ENCODE peak calls at places on chromosomes 2 and 18, in six cellular contexts. I is GM06990, U is adrenal gland, X is HFFc6, J is osteocyte, H is PC-3. Y is an unnamed sample.

GRCh38 chr2:104860141-104860790 is 6.4 kb downstream of the POU3F3 start:
- DNase-seq in I (no peak), J (no peak), H (no peak), U (no peak), X (no peak), Y (no peak)

GRCh38 chr2:38765551-38765950 is 12.5 kb upstream of the GEMIN6 start:
- DNase-seq in X (peak), U (no peak), J (no peak), I (no peak), H (no peak), Y (no peak)

GRCh38 chr2:234839285-234839684 is 112.5 kb upstream of the SH3BP4 start:
- DNase-seq in I (no peak), U (no peak), H (no peak), J (no peak), X (no peak), Y (no peak)

GRCh38 chr2:66814916-66815315 is 380.0 kb downstream of the MEIS1 start:
- DNase-seq in X (no peak), U (no peak), J (no peak), H (no peak), I (no peak), Y (no peak)

GRCh38 chr18:44458777-44459176 is 221.9 kb upstream of the SETBP1 start:
- DNase-seq in U (no peak), J (no peak), X (peak), H (peak), I (no peak), Y (no peak)

GRCh38 chr18:36428431-36429029 is 131.0 kb downstream of the FHOD3 start:
- DNase-seq in U (no peak), X (no peak), J (no peak), H (no peak), I (no peak), Y (no peak)

GRCh38 chr2:28976584-28976983 is 4.5 kb upstream of the TOGARAM2 start:
- DNase-seq in J (no peak), X (peak), I (no peak), H (peak), U (no peak), Y (no peak)

GRCh38 chr18:13279181-13280065 is 60.9 kb downstream of the LDLRAD4 start:
- DNase-seq in U (no peak), H (no peak), J (no peak), X (no peak), I (peak), Y (no peak)

GRCh38 chr2:202848813-202849212 is 22.8 kb downstream of the ICA1L start:
- DNase-seq in I (no peak), J (no peak), X (no peak), U (peak), H (no peak), Y (no peak)

GRCh38 chr2:61478086-61478485 is 7.2 kb upstream of the USP34 start:
- DNase-seq in I (no peak), U (no peak), H (no peak), J (no peak), X (no peak), Y (no peak)

GRCh38 chr2:18301421-18302139 is 258.9 kb downstream of the RDH14 start:
- DNase-seq in I (no peak), J (no peak), U (no peak), H (no peak), X (no peak), Y (no peak)

GRCh38 chr2:129192841-129193253 is 786.6 kb upstream of the RAB6C start:
- DNase-seq in I (no peak), X (no peak), J (no peak), H (no peak), U (no peak), Y (no peak)

GRCh38 chr2:206084870-206085741 is 868 bp downstream of the INO80D start:
- DNase-seq in X (no peak), J (peak), I (peak), U (peak), H (peak), Y (peak)

GRCh38 chr18:76487076-76487475 is 8.0 kb downstream of the ZNF516 start:
- DNase-seq in X (no peak), H (no peak), J (no peak), I (no peak), U (no peak), Y (no peak)

GRCh38 chr2:54470241-54470938 is 14.3 kb downstream of the SPTBN1 start:
- DNase-seq in X (peak), H (no peak), I (no peak), U (no peak), J (no peak), Y (no peak)

GRCh38 chr2:216792222-216793001 is 67.5 kb downstream of the TNP1 start:
- DNase-seq in J (no peak), U (peak), X (peak), I (no peak), H (peak), Y (no peak)

GRCh38 chr2:30078521-30078920 is 68.3 kb upstream of the YPEL5 start:
- DNase-seq in H (no peak), I (no peak), X (peak), U (no peak), J (no peak), Y (no peak)

GRCh38 chr2:96408631-96409542 is 73.3 kb downstream of the NCAPH start:
- DNase-seq in J (no peak), X (no peak), U (peak), I (no peak), H (peak), Y (no peak)

GRCh38 chr2:98013407-98014042 is 17.8 kb upstream of the TMEM131 start:
- DNase-seq in I (peak), X (no peak), J (no peak), H (no peak), U (no peak), Y (no peak)

GRCh38 chr2:217622664-217623063 is 380.1 kb downstream of the TNS1 start:
- DNase-seq in I (no peak), J (no peak), H (no peak), U (no peak), X (no peak), Y (no peak)

GRCh38 chr2:238114331-238114841 is 14.2 kb downstream of the ESPNL start:
- DNase-seq in J (no peak), X (no peak), U (no peak), H (no peak), I (no peak), Y (no peak)

GRCh38 chr18:10726198-10727068 is 200.6 kb downstream of the NAPG start:
- DNase-seq in U (no peak), J (no peak), H (no peak), X (no peak), I (no peak), Y (no peak)

GRCh38 chr18:21955757-21956652 is 213.4 kb upstream of the GATA6 start:
- DNase-seq in X (peak), U (peak), J (peak), H (peak), I (no peak), Y (peak)

GRCh38 chr2:112881217-112882000 is 29.6 kb upstream of the IL37 start:
- DNase-seq in X (peak), U (peak), I (peak), H (peak), J (no peak), Y (no peak)

GRCh38 chr2:128406629-128407252 is 88.1 kb upstream of the HS6ST1 start:
- DNase-seq in I (no peak), J (no peak), X (no peak), H (no peak), U (no peak), Y (peak)

GRCh38 chr2:188314314-188315054 is 22.8 kb downstream of the GULP1 start:
- DNase-seq in I (no peak), J (no peak), H (peak), U (peak), X (peak), Y (no peak)

GRCh38 chr18:5787936-5788335 is 107.4 kb downstream of the TMEM200C start:
- DNase-seq in J (no peak), H (no peak), U (no peak), I (no peak), X (no peak), Y (no peak)

GRCh38 chr2:191572319-191572718 is 105.6 kb upstream of the NABP1 start:
- DNase-seq in J (no peak), X (no peak), U (no peak), I (no peak), H (no peak), Y (no peak)

GRCh38 chr2:17643031-17643615 is 102.6 kb downstream of the VSNL1 start:
- DNase-seq in X (peak), I (no peak), U (peak), H (peak), J (peak), Y (no peak)

GRCh38 chr2:126652323-126652891 is 3.6 kb upstream of the GYPC start:
- DNase-seq in X (no peak), H (no peak), J (no peak), U (no peak), I (no peak), Y (no peak)

GRCh38 chr2:112768432-112768831 is 4.0 kb upstream of the CKAP2L start:
- DNase-seq in J (no peak), U (no peak), H (peak), I (no peak), X (peak), Y (no peak)

GRCh38 chr2:216362730-216363129 is 9.6 kb downstream of the MARCHF4 start:
- DNase-seq in I (no peak), X (peak), U (no peak), H (peak), J (no peak), Y (no peak)

GRCh38 chr2:216637472-216637871 is 4.3 kb downstream of the IGFBP2 start:
- DNase-seq in J (no peak), U (no peak), I (no peak), X (no peak), H (no peak), Y (no peak)

GRCh38 chr18:57898506-57899124 is 95.5 kb upstream of the ATP8B1 start:
- DNase-seq in H (peak), U (no peak), X (peak), J (no peak), I (no peak), Y (no peak)

GRCh38 chr2:151774506-151774905 is 40.2 kb upstream of the NEB start:
- DNase-seq in U (no peak), I (no peak), J (no peak), X (peak), H (peak), Y (no peak)

GRCh38 chr2:17300141-17300540 is 218.1 kb downstream of the RAD51AP2 start:
- DNase-seq in J (no peak), U (no peak), I (no peak), H (peak), X (no peak), Y (no peak)

GRCh38 chr2:220334210-220334609 is 706.8 kb downstream of the SLC4A3 start:
- DNase-seq in X (peak), I (no peak), H (peak), J (no peak), U (no peak), Y (no peak)

GRCh38 chr2:149716687-149717086 is 129.1 kb upstream of the MMADHC start:
- DNase-seq in I (no peak), J (no peak), H (no peak), X (no peak), U (no peak), Y (no peak)

GRCh38 chr2:164504253-164504652 is 117.0 kb downstream of the GRB14 start:
- DNase-seq in H (peak), J (no peak), U (no peak), I (no peak), X (no peak), Y (no peak)
- TF ChIP-seq CTCF in H (peak), J (peak), U (no peak), I (no peak), X (peak), Y (no peak)

GRCh38 chr2:46615555-46616487 is 136.5 kb downstream of the TMEM247 start:
- DNase-seq in J (no peak), U (no peak), H (peak), X (peak), I (peak), Y (peak)
- TF ChIP-seq CTCF in J (peak), U (no peak), H (peak), X (peak), I (peak), Y (no peak)

GRCh38 chr2:101040072-101040471 is 38.0 kb downstream of the RPL31 start:
- DNase-seq in X (no peak), J (no peak), I (no peak), H (no peak), U (no peak), Y (peak)

GRCh38 chr2:101040761-101041160 is 38.7 kb downstream of the RPL31 start:
- DNase-seq in H (no peak), J (peak), X (no peak), U (no peak), I (no peak), Y (no peak)

GRCh38 chr2:101038455-101039255 is 36.6 kb downstream of the RPL31 start:
- DNase-seq in X (no peak), I (no peak), U (no peak), J (peak), H (peak), Y (peak)

GRCh38 chr2:101037161-101037755 is 35.2 kb downstream of the RPL31 start:
- DNase-seq in J (peak), I (no peak), X (no peak), U (no peak), H (no peak), Y (no peak)

GRCh38 chr2:101036562-101036961 is 34.5 kb downstream of the RPL31 start:
- DNase-seq in I (no peak), J (peak), H (peak), X (peak), U (no peak), Y (no peak)
- TF ChIP-seq CTCF in I (peak), J (peak), H (peak), X (peak), U (peak), Y (peak)

DNA sequence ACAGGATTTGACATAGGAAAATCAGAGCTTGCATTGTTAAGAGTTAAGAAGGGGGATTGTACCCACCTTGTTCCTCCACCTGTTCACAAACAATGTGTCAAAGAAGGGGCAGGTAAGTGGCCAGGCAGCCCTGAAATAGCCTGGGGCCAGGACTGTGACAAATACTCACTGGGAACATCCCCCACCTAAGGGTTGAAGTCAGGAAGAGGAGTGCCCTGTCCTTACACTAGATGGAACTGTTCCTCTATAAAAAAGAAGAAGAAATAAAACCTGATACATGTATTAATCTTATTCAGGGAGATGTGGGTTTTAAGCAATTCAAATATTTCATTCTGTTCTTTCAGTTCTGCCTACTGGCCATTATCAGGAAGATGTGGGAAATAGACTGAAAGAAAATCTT is 41.9 kb downstream of the TACR1 start:
- DNase-seq in X (no peak), J (no peak), I (no peak), H (peak), U (no peak), Y (no peak)
- TF ChIP-seq CTCF in X (peak), J (peak), I (no peak), H (peak), U (no peak), Y (no peak)

DNA sequence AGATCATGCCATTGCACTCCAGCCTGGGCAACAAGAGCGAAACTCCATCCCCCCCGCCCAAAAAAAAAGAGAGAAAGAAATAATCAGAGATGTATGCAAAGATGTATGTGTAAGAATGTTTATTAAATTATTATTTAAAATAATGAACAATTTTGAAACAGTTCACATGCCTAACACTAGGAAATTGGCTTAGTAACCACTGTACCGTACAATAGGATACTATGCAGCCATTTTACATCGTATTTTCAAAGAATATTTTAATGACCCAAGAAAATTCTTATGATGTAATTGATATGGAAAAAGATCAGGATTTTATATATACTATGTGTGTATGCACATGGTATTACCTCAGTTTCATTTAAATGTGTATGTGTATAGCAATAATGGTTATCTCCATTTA is 190.5 kb downstream of the ZFP36L2 start:
- DNase-seq in X (no peak), H (no peak), U (no peak), J (no peak), I (no peak), Y (no peak)
- TF ChIP-seq CTCF in X (peak), H (no peak), U (no peak), J (peak), I (no peak), Y (peak)

DNA sequence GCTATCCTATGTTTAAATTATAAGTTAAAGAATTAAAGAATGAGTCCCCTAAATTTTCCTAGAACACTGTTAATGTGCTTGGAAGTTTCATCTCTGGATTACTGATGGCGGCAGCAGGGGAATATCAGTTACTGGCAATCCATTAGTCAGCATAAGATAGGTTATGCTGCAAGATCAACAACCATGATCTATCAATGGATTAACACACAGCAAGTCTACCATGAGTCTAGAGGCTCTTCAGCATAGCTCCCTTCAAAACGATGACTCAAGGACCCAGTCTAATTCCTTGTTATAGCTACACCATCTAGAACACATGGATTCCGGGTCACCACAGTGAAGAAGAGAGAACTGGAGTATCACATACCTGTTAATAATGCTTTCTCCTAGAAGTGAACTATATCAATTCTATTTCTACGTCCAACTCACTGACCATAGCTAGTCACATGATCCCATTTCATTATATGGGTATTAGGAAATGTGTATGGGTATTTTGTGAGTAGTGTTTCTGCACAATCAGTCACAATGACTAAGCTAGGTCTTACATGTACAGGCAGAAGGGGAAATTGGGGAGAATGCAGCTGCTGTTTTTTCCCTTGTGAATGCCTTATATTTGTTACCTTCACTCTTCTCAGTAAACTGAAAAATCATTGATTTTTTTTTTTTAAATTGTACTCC is 108.3 kb upstream of the MAPRE2 start:
- DNase-seq in X (no peak), H (no peak), I (no peak), J (no peak), U (no peak), Y (no peak)
- TF ChIP-seq CTCF in X (no peak), H (no peak), I (no peak), J (no peak), U (no peak), Y (no peak)

GRCh38 chr2:62785810-62786593 is 80.5 kb downstream of the EHBP1 start:
- DNase-seq in J (no peak), U (no peak), H (no peak), I (no peak), X (peak), Y (no peak)

GRCh38 chr2:62785216-62785615 is 79.7 kb downstream of the EHBP1 start:
- DNase-seq in X (peak), I (no peak), J (no peak), H (peak), U (no peak), Y (no peak)

GRCh38 chr2:62789918-62790317 is 84.4 kb downstream of the EHBP1 start:
- DNase-seq in X (no peak), J (no peak), H (no peak), I (no peak), U (no peak), Y (no peak)

GRCh38 chr2:62789518-62789917 is 84.0 kb downstream of the EHBP1 start:
- DNase-seq in X (no peak), J (no peak), H (no peak), U (no peak), I (no peak), Y (no peak)

DNA sequence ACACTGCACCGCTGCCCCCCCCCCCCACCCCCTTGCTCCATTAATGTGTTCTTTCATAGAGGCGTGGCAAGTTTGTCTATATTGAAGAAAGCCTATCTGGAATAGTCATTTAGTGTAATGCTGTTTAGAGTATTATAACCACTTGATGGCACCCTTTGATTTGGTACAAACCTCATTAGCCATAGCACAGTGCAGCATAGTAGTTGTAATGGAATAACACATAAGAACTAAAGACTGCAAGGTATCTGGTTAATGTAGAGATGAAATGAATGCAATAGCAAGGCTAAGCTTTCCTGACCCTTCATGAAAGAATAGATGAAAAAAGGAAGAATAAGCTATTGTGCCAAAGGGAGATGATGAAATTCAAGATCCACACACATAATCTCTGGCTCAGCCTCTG is 81.9 kb downstream of the EHBP1 start:
- DNase-seq in I (peak), U (no peak), J (no peak), X (peak), H (peak), Y (no peak)
- TF ChIP-seq CTCF in I (peak), U (peak), J (peak), X (peak), H (peak), Y (no peak)

Y was measured in transverse colon.